ENCODE peak calls at places on chromosome 11, in four cellular contexts. P, G, A and W are unnamed samples.
A peak's percentile ranks its signal among the peaks of the same experiment; 100 is the strongest.

GRCh38 chr11:121104223-121104831 is 3.3 kb downstream of the TECTA start:
- DNase-seq in G (no peak), P (no peak), A (peak; percentile 48), W (no peak)

GRCh38 chr11:117380676-117381075 is 53.0 kb downstream of the CEP164 start:
- DNase-seq in P (no peak), G (no peak), A (no peak), W (no peak)

GRCh38 chr11:94676769-94677168 is 91.4 kb upstream of the AMOTL1 start:
- DNase-seq in A (no peak), G (no peak), P (no peak), W (no peak)

GRCh38 chr11:73507086-73507485 is 90.8 kb downstream of the FAM168A start:
- DNase-seq in G (no peak), A (no peak), P (no peak), W (no peak)

GRCh38 chr11:42234381-42235035 is 775.1 kb upstream of the LRRC4C start:
- DNase-seq in A (no peak), P (no peak), G (no peak), W (no peak)

GRCh38 chr11:46711288-46711687 is 7.7 kb upstream of the F2 start:
- DNase-seq in A (no peak), P (no peak), G (no peak), W (no peak)

GRCh38 chr11:96948066-96948465 is 558.3 kb downstream of the JRKL start:
- DNase-seq in G (no peak), P (no peak), A (no peak), W (no peak)

GRCh38 chr11:32829680-32830412 is at the start of gene PRRG4:
- DNase-seq in G (peak; percentile 93), A (peak; percentile 63), P (peak; percentile 86), W (peak; percentile 35)

GRCh38 chr11:69480547-69481392 is 693 bp upstream of the LINC01488 start:
- DNase-seq in G (peak; percentile 54), A (no peak), P (no peak), W (no peak)

GRCh38 chr11:36899796-36900195 is 301.8 kb upstream of the RAG2 start:
- DNase-seq in G (no peak), A (no peak), P (no peak), W (no peak)

GRCh38 chr11:28834877-28835276 is 726.7 kb downstream of the METTL15 start:
- DNase-seq in P (no peak), G (no peak), A (no peak), W (peak; percentile 73)

GRCh38 chr11:109851780-109852390 is 241.3 kb upstream of the ZC3H12C start:
- DNase-seq in G (no peak), A (no peak), P (no peak), W (no peak)

DNA sequence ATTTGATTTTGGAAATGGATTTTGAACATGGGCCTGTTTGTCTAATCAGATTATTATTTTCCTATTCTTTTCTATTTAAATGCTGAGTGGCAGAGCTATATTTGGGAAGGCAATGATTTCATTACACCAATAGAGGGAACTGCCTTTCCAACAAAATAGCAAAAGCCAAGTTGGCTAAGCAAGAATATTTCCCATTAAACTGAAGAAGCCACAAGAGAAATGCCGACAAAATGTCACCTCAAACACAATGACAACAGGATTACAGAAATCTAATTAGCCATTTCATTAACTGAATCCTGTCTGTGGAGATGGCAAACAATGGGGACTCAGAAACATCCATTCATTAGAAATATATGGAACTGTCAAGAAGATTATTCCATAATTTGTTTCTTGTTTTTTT is 1593.1 kb upstream of the RAG2 start:
- DNase-seq in G (no peak), P (no peak), A (no peak), W (no peak)
- TF ChIP-seq CTCF in G (no peak), P (no peak), A (no peak), W (no peak)

DNA sequence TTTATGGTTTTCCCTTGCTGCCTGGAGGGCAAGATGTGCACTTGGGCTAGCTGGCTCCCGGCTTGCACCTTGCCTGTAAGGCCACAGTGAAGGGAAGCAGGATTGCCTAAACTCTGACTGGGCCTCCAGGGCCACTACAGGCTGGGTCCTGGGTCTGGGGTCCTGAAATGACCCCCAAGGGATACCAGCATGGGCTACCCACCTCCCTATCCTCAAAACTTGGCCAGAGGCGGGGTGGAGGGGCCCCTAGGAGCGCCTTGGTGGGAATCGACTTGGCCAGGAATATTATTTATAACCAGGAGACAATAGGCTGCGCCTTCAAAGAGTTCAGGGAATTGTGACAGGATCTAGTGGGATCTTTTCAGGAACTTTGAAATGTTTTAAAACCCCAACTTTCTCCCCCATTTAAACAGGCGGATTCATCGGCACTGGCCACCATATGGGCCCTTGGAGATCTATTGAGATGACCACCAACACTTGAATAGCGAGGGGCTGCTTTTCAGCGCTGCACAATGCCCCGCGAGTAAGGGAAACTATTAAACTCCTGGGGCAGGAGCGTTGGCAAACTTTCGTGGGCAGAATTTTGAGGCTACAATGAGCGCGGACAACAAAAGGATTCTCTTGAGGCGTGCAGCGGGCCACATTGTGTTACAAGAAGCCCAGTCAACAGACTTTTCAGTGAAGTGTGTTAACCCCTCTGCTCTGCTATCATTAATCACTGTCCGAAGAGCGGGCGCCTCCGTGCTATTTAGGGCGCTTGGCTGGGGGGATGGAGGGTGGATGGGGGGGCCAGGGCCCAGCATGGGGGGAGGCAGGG is 15.2 kb downstream of the PAX6 start:
- DNase-seq in A (no peak), P (no peak), G (no peak), W (no peak)
- H3K27me3 ChIP-seq in A (peaks cover 49% of the 10 kb centered on the region), P (no peaks in the 10 kb centered on the region), G (peaks cover 68% of the 10 kb centered on the region), W (peaks cover 55% of the 10 kb centered on the region)

GRCh38 chr11:15038963-15039362 is 34.4 kb upstream of the CALCB start:
- DNase-seq in A (no peak), G (no peak), P (no peak), W (no peak)
- TF ChIP-seq CTCF in A (peak; percentile 31), G (no peak), P (no peak), W (no peak)

DNA sequence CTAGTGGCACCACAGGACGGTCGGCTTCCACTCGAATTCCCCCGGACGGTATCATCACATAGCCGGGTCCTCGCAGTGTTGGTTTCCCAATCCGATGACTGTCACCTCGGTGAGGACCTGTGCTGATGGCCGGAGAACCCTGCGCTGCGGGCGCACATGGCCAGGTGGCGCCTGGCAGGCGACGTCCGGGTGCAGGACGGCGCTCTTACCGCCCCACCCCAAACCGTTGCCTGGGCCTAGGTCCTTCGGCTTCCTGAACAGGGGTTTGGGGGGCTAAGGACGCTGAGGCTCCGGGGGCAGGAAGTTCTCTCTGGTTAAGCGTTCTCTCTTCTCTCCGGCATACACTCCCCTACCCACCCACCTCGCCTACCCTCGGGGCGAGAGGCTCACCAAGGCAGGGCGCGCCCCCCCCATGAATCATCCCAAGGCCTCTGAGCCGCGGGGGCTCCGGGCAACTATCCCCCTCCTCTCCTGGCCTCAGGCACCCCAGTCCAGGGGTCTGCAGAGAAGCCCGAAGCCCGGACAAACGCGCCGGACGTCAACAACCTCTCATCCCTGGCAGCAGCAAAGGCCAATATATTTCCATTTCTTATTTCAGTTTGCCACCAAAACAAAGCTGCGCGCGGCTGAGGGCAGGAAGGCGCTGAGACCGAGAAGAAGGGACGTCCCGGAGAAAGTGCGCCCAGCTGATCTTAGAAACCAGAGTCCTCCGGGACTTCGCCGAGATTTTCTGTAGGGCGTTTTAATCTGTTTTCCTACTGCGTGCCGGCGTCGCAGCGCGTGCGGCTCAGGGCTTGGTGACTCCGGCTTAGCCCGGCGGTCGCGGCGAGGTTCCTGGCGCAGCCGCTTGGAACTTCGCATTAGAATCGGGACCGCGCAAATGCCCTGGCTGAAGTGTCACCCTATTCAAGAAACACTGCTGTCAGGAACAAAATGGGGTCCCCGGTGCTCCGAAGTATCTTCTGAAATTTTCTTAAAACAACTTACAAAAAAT is 5.6 kb downstream of the ALX4 start:
- DNase-seq in A (peak; percentile 60), G (no peak), P (no peak), W (peak; percentile 27)
- H3K27me3 ChIP-seq in A (peaks cover 74% of the 10 kb centered on the region), G (peaks cover 81% of the 10 kb centered on the region), P (peaks cover 66% of the 10 kb centered on the region), W (peaks cover 97% of the 10 kb centered on the region)

GRCh38 chr11:123580137-123580536 is 74.3 kb downstream of the SCN3B start:
- DNase-seq in A (no peak), P (no peak), G (no peak), W (no peak)
- TF ChIP-seq CTCF in A (no peak), P (no peak), G (no peak), W (no peak)